ENCODE peak calls at places on chromosome 17, in seven cellular contexts. O is heart left ventricle, L is A549, D is brain microvascular endothelial cell, N is right lobe of liver, S is thoracic aorta, I is PC-9. C is an unnamed sample.

GRCh38 chr17:9241371-9241712 is 220.0 kb downstream of the NTN1 start:
- DNase-seq in O (peak; percentile 62), L (no peak), D (no peak), N (peak; percentile 51), S (no peak), I (no peak), C (no peak)

GRCh38 chr17:31546650-31547049 is 155.2 kb downstream of the RAB11FIP4 start:
- DNase-seq in O (no peak), L (no peak), D (no peak), N (no peak), S (no peak), I (no peak), C (no peak)

GRCh38 chr17:80860703-80861359 is 130.8 kb upstream of the CHMP6 start:
- DNase-seq in O (no peak), L (no peak), D (no peak), N (no peak), S (no peak), I (no peak), C (no peak)

GRCh38 chr17:31527606-31528005 is 136.1 kb downstream of the RAB11FIP4 start:
- DNase-seq in O (no peak), L (no peak), D (peak; percentile 73), N (no peak), S (no peak), I (no peak), C (peak; percentile 69)

GRCh38 chr17:8621585-8621984 is 8.9 kb downstream of the MYH10 start:
- DNase-seq in O (no peak), L (no peak), D (peak; percentile 68), N (no peak), S (no peak), I (no peak), C (no peak)

GRCh38 chr17:1398028-1398427 is 2.0 kb downstream of the YWHAE start:
- DNase-seq in O (no peak), L (no peak), D (no peak), N (no peak), S (no peak), I (no peak), C (no peak)

GRCh38 chr17:28950017-28950751 is 1.1 kb downstream of the PHF12 start:
- DNase-seq in O (peak; percentile 64), L (peak; percentile 48), D (peak; percentile 35), N (peak; percentile 63), S (no peak), I (no peak), C (no peak)

GRCh38 chr17:59425085-59425901 is 93.8 kb downstream of the YPEL2 start:
- DNase-seq in O (peak; percentile 67), L (no peak), D (peak; percentile 63), N (peak; percentile 59), S (no peak), I (no peak), C (no peak)

GRCh38 chr17:47956818-47957590 is 679 bp downstream of the PRR15L start:
- DNase-seq in O (no peak), L (no peak), D (no peak), N (no peak), S (no peak), I (peak; percentile 64), C (no peak)

GRCh38 chr17:45801386-45801785 is 17.3 kb downstream of the CRHR1 start:
- DNase-seq in O (no peak), L (no peak), D (no peak), N (no peak), S (no peak), I (no peak), C (no peak)

GRCh38 chr17:81339180-81339501 is 44.0 kb upstream of the SLC38A10 start:
- DNase-seq in O (no peak), L (no peak), D (no peak), N (no peak), S (no peak), I (no peak), C (no peak)

GRCh38 chr17:68437979-68438877 is 19.1 kb downstream of the WIPI1 start:
- DNase-seq in O (peak; percentile 61), L (no peak), D (no peak), N (peak; percentile 61), S (no peak), I (no peak), C (no peak)

GRCh38 chr17:56978441-56979090 is 635 bp downstream of the SCPEP1 start:
- DNase-seq in O (no peak), L (no peak), D (no peak), N (no peak), S (no peak), I (peak; percentile 45), C (no peak)

GRCh38 chr17:32940706-32941390 is 12.9 kb downstream of the TMEM98 start:
- DNase-seq in O (no peak), L (no peak), D (no peak), N (no peak), S (no peak), I (no peak), C (no peak)

GRCh38 chr17:66508896-66509843 is 206.8 kb downstream of the PRKCA start:
- DNase-seq in O (peak; percentile 34), L (peak; percentile 87), D (peak; percentile 52), N (peak; percentile 41), S (no peak), I (peak; percentile 69), C (peak; percentile 99)

GRCh38 chr17:82050152-82050760 is 1.4 kb downstream of the RFNG start:
- DNase-seq in O (peak; percentile 25), L (no peak), D (no peak), N (no peak), S (no peak), I (no peak), C (no peak)

GRCh38 chr17:82384051-82384729 is 12.6 kb downstream of the UTS2R start:
- DNase-seq in O (peak; percentile 18), L (no peak), D (no peak), N (no peak), S (no peak), I (no peak), C (no peak)

GRCh38 chr17:1347681-1348318 is 52.2 kb downstream of the YWHAE start:
- DNase-seq in O (no peak), L (no peak), D (no peak), N (peak; percentile 59), S (no peak), I (no peak), C (peak; percentile 85)

GRCh38 chr17:21119247-21119944 is 7.4 kb upstream of the DHRS7B start:
- DNase-seq in O (peak; percentile 67), L (peak; percentile 86), D (peak; percentile 52), N (peak; percentile 64), S (peak; percentile 28), I (peak; percentile 51), C (peak; percentile 39)

GRCh38 chr17:49496866-49497146 is 1.7 kb downstream of the NGFR start:
- DNase-seq in O (no peak), L (no peak), D (no peak), N (no peak), S (no peak), I (no peak), C (no peak)
- H3K4me3 ChIP-seq in O (peak overlapping the region; percentile 55), L (peak overlapping the region; percentile 50), D (no peak overlapping the region), N (peak overlapping the region; percentile 53), S (peak overlapping the region; percentile 77), I (no peak overlapping the region), C (no peak overlapping the region)

DNA sequence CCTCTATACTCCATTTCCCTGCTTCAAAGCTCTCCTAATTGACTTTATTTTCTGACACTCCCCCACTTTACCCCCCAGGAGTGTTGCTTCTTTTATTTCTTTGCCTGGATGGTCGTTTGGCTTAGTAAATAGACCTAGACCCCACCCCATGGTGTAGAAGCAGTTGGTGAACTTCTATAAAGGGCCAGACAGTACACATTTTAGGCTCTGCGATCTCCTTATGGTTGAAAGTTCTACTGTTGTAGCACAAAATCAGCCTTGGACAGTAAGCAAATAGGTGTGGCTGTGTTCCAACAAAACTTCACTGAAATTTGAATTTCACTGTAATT is 31.9 kb downstream of the ZNF287 start:
- DNase-seq in O (no peak), L (no peak), D (no peak), N (no peak), S (no peak), I (no peak), C (no peak)
- TF ChIP-seq CTCF in O (no peak), L (no peak), D (no peak), N (no peak), S (no peak), I (peak; percentile 7), C (no peak)

DNA sequence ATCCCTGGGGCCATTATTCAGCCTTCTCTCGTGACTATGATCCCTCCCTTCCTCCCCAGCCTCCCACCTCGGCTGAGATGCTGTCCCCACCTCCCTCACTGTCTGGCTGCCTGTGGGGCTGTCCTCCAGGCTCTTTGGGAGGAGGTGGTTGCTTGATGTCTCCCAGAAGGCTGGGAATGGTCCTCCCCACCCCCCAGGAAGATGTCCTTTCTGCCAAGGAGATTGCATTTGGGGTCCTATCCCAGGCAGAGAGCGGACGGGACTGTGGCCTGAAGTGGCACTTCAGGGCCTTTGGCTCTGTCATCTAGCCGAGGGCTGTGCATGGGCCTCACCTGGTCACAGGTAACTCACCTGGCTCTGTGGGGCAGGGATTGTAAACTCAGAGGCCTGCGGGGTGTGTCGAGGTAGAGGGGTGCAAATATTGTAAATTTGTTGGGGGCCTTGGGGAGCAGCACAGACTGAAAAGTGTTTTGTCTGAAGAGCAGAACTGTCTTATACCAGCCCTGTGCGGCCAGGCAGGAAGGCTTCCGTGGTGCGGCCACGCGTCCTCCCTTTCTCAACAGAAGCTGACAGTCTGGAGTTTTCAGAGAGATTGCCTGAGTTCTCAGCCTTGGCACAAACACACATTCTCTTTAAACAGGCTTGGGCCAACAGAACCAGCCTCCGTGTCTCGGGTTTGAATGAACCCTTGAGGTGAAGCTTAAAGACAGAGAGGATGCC is 177.9 kb downstream of the SEC14L1 start:
- DNase-seq in O (peak; percentile 49), L (no peak), D (no peak), N (no peak), S (no peak), I (no peak), C (no peak)
- H3K4me3 ChIP-seq in O (peak overlapping the region; percentile 48), L (peak overlapping the region; percentile 64), D (peak overlapping the region; percentile 82), N (no peak overlapping the region), S (peak overlapping the region; percentile 74), I (peak overlapping the region; percentile 82), C (no peak overlapping the region)

GRCh38 chr17:73711184-73711583 is 66.9 kb upstream of the SDK2 start:
- DNase-seq in O (no peak), L (no peak), D (no peak), N (no peak), S (no peak), I (no peak), C (peak; percentile 3)

GRCh38 chr17:73707358-73707757 is 63.1 kb upstream of the SDK2 start:
- DNase-seq in O (no peak), L (no peak), D (no peak), N (no peak), S (no peak), I (no peak), C (no peak)

GRCh38 chr17:73711916-73712315 is 67.7 kb upstream of the SDK2 start:
- DNase-seq in O (no peak), L (no peak), D (no peak), N (no peak), S (no peak), I (no peak), C (no peak)

GRCh38 chr17:73713136-73713535 is 68.9 kb upstream of the SDK2 start:
- DNase-seq in O (no peak), L (no peak), D (no peak), N (no peak), S (no peak), I (no peak), C (no peak)

DNA sequence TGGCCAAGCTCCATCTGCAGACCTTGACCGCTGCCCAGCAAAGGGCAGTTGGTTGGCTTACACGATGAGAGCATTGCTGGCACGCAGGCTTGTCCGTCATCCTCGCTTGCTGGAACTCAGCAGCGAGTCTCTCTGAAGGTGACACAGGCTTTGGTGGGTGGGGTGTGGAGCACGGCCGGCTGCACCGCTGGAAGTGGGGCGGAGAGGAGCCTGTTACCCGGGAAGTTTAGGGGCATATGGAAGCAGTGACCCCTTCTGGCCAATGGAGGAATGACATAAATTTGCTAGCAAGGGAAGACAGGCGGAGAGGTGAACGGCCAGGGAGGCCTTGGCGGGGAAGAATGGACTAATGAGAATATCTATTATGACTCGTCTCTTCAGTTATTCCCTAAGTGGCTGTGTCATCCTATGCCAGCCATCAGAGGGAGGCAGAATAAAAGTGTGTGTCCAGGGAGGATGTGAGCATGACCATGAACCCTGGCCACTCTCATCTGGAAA is 65.9 kb upstream of the SDK2 start:
- DNase-seq in O (peak; percentile 80), L (peak; percentile 79), D (peak; percentile 56), N (peak; percentile 58), S (peak; percentile 14), I (no peak), C (peak; percentile 15)
- TF ChIP-seq CTCF in O (peak; percentile 79), L (peak; percentile 77), D (peak; percentile 74), N (peak; percentile 63), S (peak; percentile 80), I (peak; percentile 77), C (peak; percentile 87)